ENCODE peak calls at places on chromosomes 13 and 19, in ten cellular contexts. One of them, this sample, is unnamed.

GRCh38 chr19:18339703-18340102 is 695 bp upstream of the PGPEP1 start:
- DNase-seq in body of pancreas: no peak
- DNase-seq in GM13977: peak; percentile 40
- DNase-seq in A172: peak; percentile 55
- DNase-seq in ascending aorta: no peak
- DNase-seq in T-helper 9 cell: no peak
- DNase-seq in stimulated activated CD8-positive, alpha-beta memory T cell treated with anti-CD3 and anti-CD28 coated beads, Interleukin-2, amount 100 ng/mL, for 1 hour: no peak
- DNase-seq in choroid plexus epithelial cell: peak; percentile 40
- DNase-seq in GM12892: no peak
- DNase-seq in heart left ventricle: no peak
- DNase-seq in this sample: no peak

GRCh38 chr19:53660584-53660983 is 28.8 kb downstream of the DPRX start:
- DNase-seq in ascending aorta: no peak
- DNase-seq in GM12892: no peak
- DNase-seq in heart left ventricle: no peak
- DNase-seq in body of pancreas: no peak
- DNase-seq in A172: no peak
- DNase-seq in choroid plexus epithelial cell: no peak
- DNase-seq in stimulated activated CD8-positive, alpha-beta memory T cell treated with anti-CD3 and anti-CD28 coated beads, Interleukin-2, amount 100 ng/mL, for 1 hour: no peak
- DNase-seq in T-helper 9 cell: no peak
- DNase-seq in GM13977: no peak
- DNase-seq in this sample: no peak

GRCh38 chr19:23758187-23759074 is at the start of gene ZNF681:
- DNase-seq in A172: peak; percentile 36
- DNase-seq in T-helper 9 cell: peak; percentile 74
- DNase-seq in body of pancreas: peak; percentile 85
- DNase-seq in ascending aorta: peak; percentile 93
- DNase-seq in stimulated activated CD8-positive, alpha-beta memory T cell treated with anti-CD3 and anti-CD28 coated beads, Interleukin-2, amount 100 ng/mL, for 1 hour: peak; percentile 62
- DNase-seq in GM12892: peak; percentile 43
- DNase-seq in heart left ventricle: peak; percentile 94
- DNase-seq in GM13977: peak; percentile 77
- DNase-seq in choroid plexus epithelial cell: peak; percentile 96
- DNase-seq in this sample: peak; percentile 89

GRCh38 chr19:45508931-45509691 is 1.8 kb downstream of the VASP start:
- DNase-seq in body of pancreas: peak; percentile 72
- DNase-seq in GM12892: peak; percentile 81
- DNase-seq in choroid plexus epithelial cell: peak; percentile 70
- DNase-seq in GM13977: peak; percentile 90
- DNase-seq in heart left ventricle: peak; percentile 83
- DNase-seq in ascending aorta: peak; percentile 93
- DNase-seq in A172: peak; percentile 51
- DNase-seq in stimulated activated CD8-positive, alpha-beta memory T cell treated with anti-CD3 and anti-CD28 coated beads, Interleukin-2, amount 100 ng/mL, for 1 hour: no peak
- DNase-seq in T-helper 9 cell: no peak
- DNase-seq in this sample: peak; percentile 86

GRCh38 chr13:46668302-46668720 is 115.3 kb downstream of the LRCH1 start:
- DNase-seq in A172: peak; percentile 77
- DNase-seq in ascending aorta: no peak
- DNase-seq in stimulated activated CD8-positive, alpha-beta memory T cell treated with anti-CD3 and anti-CD28 coated beads, Interleukin-2, amount 100 ng/mL, for 1 hour: no peak
- DNase-seq in GM12892: no peak
- DNase-seq in choroid plexus epithelial cell: peak; percentile 91
- DNase-seq in body of pancreas: no peak
- DNase-seq in heart left ventricle: peak; percentile 66
- DNase-seq in GM13977: no peak
- DNase-seq in T-helper 9 cell: no peak
- DNase-seq in this sample: peak; percentile 74

GRCh38 chr19:44746946-44747738 is 1.4 kb upstream of the BCL3 start:
- DNase-seq in heart left ventricle: peak; percentile 97
- DNase-seq in choroid plexus epithelial cell: peak; percentile 94
- DNase-seq in GM12892: peak; percentile 65
- DNase-seq in GM13977: peak; percentile 89
- DNase-seq in body of pancreas: peak; percentile 94
- DNase-seq in A172: peak; percentile 96
- DNase-seq in stimulated activated CD8-positive, alpha-beta memory T cell treated with anti-CD3 and anti-CD28 coated beads, Interleukin-2, amount 100 ng/mL, for 1 hour: peak; percentile 81
- DNase-seq in T-helper 9 cell: peak; percentile 93
- DNase-seq in ascending aorta: peak; percentile 98
- DNase-seq in this sample: peak; percentile 97

GRCh38 chr13:113627136-113627535 is 30.9 kb downstream of the ATP4B start:
- DNase-seq in GM13977: no peak
- DNase-seq in GM12892: no peak
- DNase-seq in choroid plexus epithelial cell: no peak
- DNase-seq in ascending aorta: no peak
- DNase-seq in A172: no peak
- DNase-seq in T-helper 9 cell: no peak
- DNase-seq in stimulated activated CD8-positive, alpha-beta memory T cell treated with anti-CD3 and anti-CD28 coated beads, Interleukin-2, amount 100 ng/mL, for 1 hour: no peak
- DNase-seq in heart left ventricle: peak; percentile 21
- DNase-seq in body of pancreas: no peak
- DNase-seq in this sample: no peak

GRCh38 chr13:78909276-78909675 is 250.3 kb upstream of the OBI1 start:
- DNase-seq in stimulated activated CD8-positive, alpha-beta memory T cell treated with anti-CD3 and anti-CD28 coated beads, Interleukin-2, amount 100 ng/mL, for 1 hour: no peak
- DNase-seq in ascending aorta: no peak
- DNase-seq in choroid plexus epithelial cell: no peak
- DNase-seq in A172: no peak
- DNase-seq in T-helper 9 cell: no peak
- DNase-seq in GM12892: no peak
- DNase-seq in GM13977: no peak
- DNase-seq in body of pancreas: no peak
- DNase-seq in heart left ventricle: no peak
- DNase-seq in this sample: no peak

GRCh38 chr19:47004012-47004465 is 15.6 kb upstream of the NPAS1 start:
- DNase-seq in choroid plexus epithelial cell: no peak
- DNase-seq in GM13977: no peak
- DNase-seq in ascending aorta: no peak
- DNase-seq in body of pancreas: no peak
- DNase-seq in GM12892: no peak
- DNase-seq in A172: no peak
- DNase-seq in heart left ventricle: no peak
- DNase-seq in T-helper 9 cell: no peak
- DNase-seq in stimulated activated CD8-positive, alpha-beta memory T cell treated with anti-CD3 and anti-CD28 coated beads, Interleukin-2, amount 100 ng/mL, for 1 hour: no peak
- DNase-seq in this sample: no peak

This sample was measured in uterus.